ENCODE peak calls at places on chromosomes 16 and 17, in four cellular contexts. S is fibroblast of pulmonary artery, H is ovary, U is upper lobe of right lung. O is an unnamed sample.

GRCh38 chr17:30517786-30518185 is 40.6 kb downstream of the GOSR1 start:
- DNase-seq in S (no peak), H (no peak), U (no peak), O (peak)

GRCh38 chr17:27471321-27472269 is 15.3 kb downstream of the KSR1 start:
- DNase-seq in S (no peak), H (no peak), U (peak), O (no peak)

GRCh38 chr16:68668266-68668665 is 23.2 kb downstream of the CDH3 start:
- DNase-seq in S (no peak), H (no peak), U (no peak), O (no peak)

GRCh38 chr17:38534498-38534885 is 71.3 kb downstream of the SRCIN1 start:
- DNase-seq in S (no peak), H (no peak), U (no peak), O (no peak)

GRCh38 chr17:58575511-58575910 is 61.1 kb upstream of the MTMR4 start:
- DNase-seq in S (peak), H (no peak), U (no peak), O (peak)

GRCh38 chr17:58265902-58266875 is 14.5 kb downstream of the MPO start:
- DNase-seq in S (no peak), H (no peak), U (peak), O (no peak)

GRCh38 chr17:32523017-32523680 is 36.4 kb downstream of the CDK5R1 start:
- DNase-seq in S (no peak), H (no peak), U (no peak), O (no peak)

GRCh38 chr16:89319883-89320716 is 102.6 kb downstream of the ZNF778 start:
- DNase-seq in S (peak), H (peak), U (no peak), O (peak)

GRCh38 chr17:31739300-31739699 is 119.7 kb downstream of the COPRS start:
- DNase-seq in S (peak), H (no peak), U (no peak), O (peak)

GRCh38 chr17:55845385-55845784 is 94.5 kb downstream of the PCTP start:
- DNase-seq in S (peak), H (peak), U (peak), O (peak)

GRCh38 chr16:79656537-79657115 is 56.1 kb upstream of the MAF start:
- DNase-seq in S (no peak), H (no peak), U (no peak), O (no peak)

GRCh38 chr16:71360378-71360777 is 1.9 kb downstream of the CALB2 start:
- DNase-seq in S (peak), H (no peak), U (no peak), O (peak)

GRCh38 chr16:77113835-77114234 is 77.2 kb upstream of the MON1B start:
- DNase-seq in S (peak), H (no peak), U (no peak), O (no peak)

GRCh38 chr16:4385789-4386451 is 14.3 kb downstream of the VASN start:
- DNase-seq in S (no peak), H (no peak), U (no peak), O (no peak)

DNA sequence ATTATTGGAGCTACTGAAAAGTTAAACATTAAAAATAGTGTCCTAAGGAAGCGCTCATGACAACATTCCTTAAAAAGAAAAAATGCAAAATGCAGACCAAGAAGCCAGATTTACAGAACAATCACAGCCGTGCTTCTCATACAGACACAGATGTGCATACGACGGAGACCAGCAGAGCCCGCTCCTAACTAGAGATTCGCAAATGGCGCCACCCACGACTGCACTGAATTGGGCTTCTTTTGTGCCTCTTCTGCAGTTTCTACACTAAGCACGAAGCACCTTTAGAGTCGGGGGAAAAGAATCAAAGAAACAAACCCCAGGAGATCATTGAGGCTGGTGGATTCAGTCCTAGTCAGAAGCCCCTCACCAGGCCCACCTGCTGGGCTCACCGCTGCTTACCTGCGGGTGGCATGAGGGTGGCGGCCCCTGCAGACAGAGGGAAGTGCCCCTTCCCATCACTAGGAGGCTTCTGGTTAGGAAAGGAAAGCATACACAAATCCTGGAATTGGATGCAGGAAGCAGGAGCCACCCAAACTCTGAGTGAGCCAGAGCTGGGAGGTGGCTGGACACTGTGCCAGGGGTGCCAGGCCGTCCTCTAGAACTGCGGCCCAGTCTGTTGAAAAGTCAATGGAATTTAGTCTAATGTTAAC is 64.9 kb upstream of the CHMP6 start:
- DNase-seq in S (no peak), H (no peak), U (peak), O (no peak)
- TF ChIP-seq CTCF in S (no peak), H (no peak), U (no peak), O (no peak)

DNA sequence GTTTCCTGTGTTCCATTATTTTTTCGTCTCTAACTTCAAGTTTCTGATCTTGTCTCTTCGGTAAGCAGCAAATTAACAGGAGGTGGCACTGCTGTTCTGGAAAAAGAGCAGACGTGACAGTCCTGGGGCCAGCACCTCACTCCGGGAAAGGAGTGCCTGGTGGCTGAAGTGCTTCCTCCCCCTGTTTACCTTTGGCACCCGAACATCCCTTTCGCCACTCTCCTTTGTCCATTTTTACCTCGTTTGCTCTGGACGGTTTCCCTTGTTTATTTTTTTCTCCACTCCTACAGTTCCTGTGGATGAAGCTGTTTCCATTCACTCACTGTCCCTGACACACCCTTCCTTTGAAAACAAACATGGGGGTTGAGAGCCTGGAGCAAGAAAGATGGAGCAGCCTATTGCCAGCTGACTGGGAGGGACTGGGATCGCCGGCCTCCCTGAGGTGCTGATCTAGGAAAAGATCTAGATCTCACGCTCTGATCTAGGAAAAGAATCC is 12.6 kb downstream of the SAP30BP start:
- DNase-seq in S (peak), H (no peak), U (no peak), O (peak)
- TF ChIP-seq CTCF in S (peak), H (no peak), U (peak), O (peak)

GRCh38 chr16:55657616-55658015 is 1.8 kb downstream of the SLC6A2 start:
- DNase-seq in S (no peak), H (no peak), U (no peak), O (no peak)

GRCh38 chr16:55655381-55655708 is 443 bp upstream of the SLC6A2 start:
- DNase-seq in S (no peak), H (no peak), U (no peak), O (no peak)

GRCh38 chr16:55653106-55653505 is 2.7 kb upstream of the SLC6A2 start:
- DNase-seq in S (no peak), H (no peak), U (no peak), O (no peak)

GRCh38 chr16:55656695-55657092 is 906 bp downstream of the SLC6A2 start:
- DNase-seq in S (no peak), H (no peak), U (no peak), O (no peak)

DNA sequence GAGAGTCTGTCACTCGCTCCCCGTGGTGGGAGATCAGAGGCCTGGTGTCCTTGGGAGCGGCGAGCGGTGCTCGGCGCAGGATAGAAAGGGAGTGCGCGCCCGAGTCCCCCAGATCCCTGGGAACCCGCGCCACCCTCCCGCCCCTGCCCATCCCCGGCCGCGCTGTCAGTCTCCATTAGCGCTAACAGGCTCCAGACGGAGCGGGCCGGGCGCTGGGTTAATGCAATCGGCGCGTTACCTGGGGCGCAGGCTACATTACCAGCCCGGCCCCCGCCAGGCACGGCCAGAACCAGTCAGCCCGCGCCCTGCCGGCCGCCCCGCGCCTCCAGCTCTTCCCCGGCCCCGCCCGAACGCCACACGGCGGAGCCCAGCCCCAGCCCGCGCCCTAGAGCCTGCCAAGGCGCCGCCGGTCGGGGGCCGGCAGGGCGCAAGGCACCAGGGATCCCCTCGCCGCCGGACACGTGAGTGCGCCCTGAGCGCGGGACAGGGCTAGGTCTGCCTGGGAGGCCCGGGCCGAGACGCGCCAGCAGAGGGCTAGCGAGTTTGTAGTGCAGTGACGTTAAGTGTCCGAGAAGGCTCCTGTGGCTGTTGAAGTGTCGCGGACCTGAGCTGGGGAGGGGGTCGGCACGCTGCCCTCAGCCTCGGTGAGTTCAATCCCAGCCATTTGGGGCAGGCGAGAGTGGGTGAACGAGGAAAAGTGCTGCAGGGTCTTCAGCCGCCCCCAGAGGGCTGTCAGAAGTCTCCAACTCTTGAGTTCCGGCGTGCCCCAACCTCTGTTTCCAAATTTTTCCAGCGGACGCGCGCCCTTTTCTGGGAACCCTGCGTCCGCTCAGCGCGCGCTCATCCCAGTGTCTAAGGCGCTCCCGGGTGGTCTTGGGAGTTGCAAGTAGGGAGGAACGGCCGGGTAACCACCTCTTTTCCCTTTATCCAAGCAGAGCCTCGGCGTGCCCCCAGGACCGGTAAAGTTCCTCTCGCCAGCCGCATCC is at the start of gene SLC6A2:
- DNase-seq in S (no peak), H (no peak), U (no peak), O (no peak)
- TF ChIP-seq CTCF in S (no peak), H (no peak), U (peak), O (no peak)

DNA sequence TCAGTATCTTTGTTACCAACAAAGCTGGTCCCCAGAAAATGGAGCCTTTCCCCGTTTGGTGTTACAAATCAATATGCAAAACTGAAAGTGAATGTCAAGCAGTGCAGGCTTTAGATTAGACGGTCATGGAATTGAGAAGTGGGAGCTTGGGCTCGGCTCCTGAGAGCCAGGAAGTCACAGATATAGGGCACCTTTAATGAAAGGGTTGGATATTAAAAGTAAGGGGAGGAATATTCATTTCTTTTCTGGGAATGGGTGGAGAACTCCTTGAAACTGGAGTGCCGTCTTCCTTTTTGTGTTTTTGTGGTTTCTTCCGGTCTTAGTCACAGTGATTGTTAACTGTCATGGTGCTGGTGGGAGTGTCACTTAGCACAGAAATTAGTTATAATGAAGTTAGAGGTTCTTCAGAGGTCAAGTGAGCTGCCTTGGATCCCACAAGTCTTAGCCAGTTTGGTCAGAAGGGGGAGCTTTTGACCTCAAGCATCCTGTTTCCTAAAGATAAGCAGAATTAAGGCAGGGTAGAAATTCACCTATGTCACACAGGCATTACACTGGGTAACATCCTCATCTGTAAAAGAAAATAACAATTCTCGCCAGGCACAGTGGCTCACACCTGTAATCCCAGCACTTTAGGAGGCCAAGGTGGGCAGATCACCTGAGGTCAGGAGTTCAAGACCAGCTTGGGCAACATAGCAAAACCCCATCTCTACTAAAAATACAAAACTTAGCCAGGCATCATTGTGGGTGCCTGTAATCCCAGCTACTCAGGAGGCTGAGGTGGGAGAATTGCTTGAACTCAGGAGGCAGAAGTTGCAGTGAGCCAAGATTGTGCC is 9.6 kb upstream of the EIF1 start:
- DNase-seq in S (peak), H (no peak), U (no peak), O (peak)
- TF ChIP-seq CTCF in S (peak), H (no peak), U (peak), O (peak)